ENCODE peak calls at places on chromosomes 11 and 22, in six cellular contexts. W, E, M, Y, U and D are unnamed samples.

GRCh38 chr11:12331239-12331874 is 46.0 kb upstream of the PARVA start:
- ATAC-seq in U (peak; percentile 76), W (peak; percentile 79), Y (peak; percentile 89), E (peak; percentile 95), M (peak; percentile 87), D (peak; percentile 79)

GRCh38 chr22:32661296-32661695 is 140.2 kb upstream of the TIMP3 start:
- ATAC-seq in W (no peak), M (no peak), U (no peak), Y (no peak), E (no peak), D (peak; percentile 74)

GRCh38 chr11:129286813-129287212 is 88.8 kb upstream of the BARX2 start:
- ATAC-seq in M (peak; percentile 39), U (no peak), Y (no peak), W (no peak), E (no peak), D (no peak)

GRCh38 chr11:130924750-130925149 is 8.5 kb upstream of the SNX19 start:
- ATAC-seq in E (no peak), M (no peak), W (no peak), Y (no peak), U (peak; percentile 39), D (no peak)

GRCh38 chr11:68810164-68810563 is 31.6 kb downstream of the CPT1A start:
- ATAC-seq in U (no peak), W (no peak), E (no peak), M (no peak), Y (no peak), D (no peak)

GRCh38 chr22:17797721-17798559 is 23.7 kb upstream of the BID start:
- ATAC-seq in Y (peak; percentile 11), M (no peak), W (no peak), U (peak; percentile 64), E (no peak), D (no peak)

GRCh38 chr11:125382211-125382807 is 113.8 kb downstream of the FEZ1 start:
- ATAC-seq in Y (no peak), U (no peak), E (no peak), W (no peak), M (no peak), D (no peak)

GRCh38 chr11:69099193-69099592 is 50.5 kb downstream of the TPCN2 start:
- ATAC-seq in W (no peak), Y (no peak), U (no peak), M (no peak), E (no peak), D (no peak)

GRCh38 chr22:30667092-30667485 is 586 bp downstream of the DUSP18 start:
- ATAC-seq in E (no peak), M (no peak), W (no peak), U (no peak), Y (no peak), D (no peak)

GRCh38 chr11:90500922-90501568 is 278.2 kb upstream of the CHORDC1 start:
- ATAC-seq in E (no peak), M (no peak), W (no peak), Y (no peak), U (peak; percentile 41), D (no peak)

GRCh38 chr11:7381937-7382336 is 103.4 kb upstream of the OLFML1 start:
- ATAC-seq in E (no peak), W (peak; percentile 51), M (no peak), U (peak; percentile 80), Y (no peak), D (no peak)

GRCh38 chr11:44785856-44786606 is 59.3 kb downstream of the TSPAN18 start:
- ATAC-seq in Y (peak; percentile 48), E (peak; percentile 76), U (peak; percentile 73), W (no peak), M (peak; percentile 86), D (no peak)

GRCh38 chr11:107908211-107908610 is 20.0 kb upstream of the RAB39A start:
- ATAC-seq in W (no peak), Y (no peak), E (no peak), M (no peak), U (no peak), D (no peak)

GRCh38 chr11:129950319-129951034 is 52.2 kb downstream of the PRDM10 start:
- ATAC-seq in M (no peak), U (no peak), W (peak; percentile 72), Y (peak; percentile 79), E (no peak), D (peak; percentile 61)

GRCh38 chr11:117239295-117239694 is 6.8 kb downstream of the RNF214 start:
- ATAC-seq in E (peak; percentile 97), W (no peak), M (no peak), U (no peak), Y (peak; percentile 38), D (no peak)

GRCh38 chr11:43835104-43835503 is 45.5 kb upstream of the ALKBH3 start:
- ATAC-seq in M (no peak), Y (no peak), E (no peak), W (no peak), U (no peak), D (no peak)

GRCh38 chr22:43171607-43172006 is 15.3 kb downstream of the TTLL12 start:
- ATAC-seq in Y (no peak), E (no peak), W (no peak), M (no peak), U (no peak), D (no peak)
- H3K27ac ChIP-seq in Y (no peak overlapping the region), E (no peak overlapping the region), W (no peak overlapping the region), M (no peak overlapping the region), U (no peak overlapping the region), D (no peak overlapping the region)

DNA sequence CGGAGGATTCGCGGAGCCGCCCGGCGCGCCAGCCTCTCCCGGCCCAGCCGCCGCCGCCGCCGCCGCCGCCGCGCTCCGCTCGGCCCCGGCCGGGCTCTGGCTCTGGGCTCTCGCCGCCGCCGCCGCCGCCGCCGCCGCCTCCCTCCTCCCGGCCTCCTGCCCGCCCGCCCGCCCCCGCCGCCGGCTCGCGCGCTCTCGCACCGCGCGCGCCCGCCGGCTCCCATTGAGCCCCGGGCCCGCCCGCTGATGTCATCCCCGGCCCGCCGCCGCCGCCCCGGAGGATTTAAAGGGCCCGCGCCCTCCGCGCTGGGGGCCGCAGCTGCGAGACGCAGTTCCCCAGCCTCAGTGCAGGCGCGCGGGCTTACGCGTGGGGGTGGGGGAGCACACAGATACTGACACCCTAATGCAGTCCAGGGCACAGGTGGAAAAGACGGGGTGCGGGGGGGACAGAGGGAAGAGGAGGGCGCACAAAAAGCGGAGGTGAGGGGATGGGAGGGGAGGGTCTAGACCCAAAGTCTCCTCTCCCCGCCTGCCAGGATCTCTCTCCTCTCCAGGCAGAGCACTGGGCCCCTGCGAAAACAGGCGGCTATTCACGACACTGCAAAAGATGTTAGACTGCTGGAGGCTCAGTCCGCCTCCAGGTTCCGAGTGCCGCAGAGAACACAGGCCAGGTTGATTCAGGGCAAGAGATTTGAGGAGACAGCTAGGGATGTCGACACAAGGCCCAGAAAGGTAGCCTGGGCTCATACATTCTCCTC is at the start of gene CSNK1E:
- ATAC-seq in E (peak; percentile 41), Y (peak; percentile 76), U (peak; percentile 45), W (peak; percentile 71), M (peak; percentile 33), D (peak; percentile 71)
- TF ChIP-seq EP300 in E (no peak), Y (no peak), U (no peak), W (no peak), M (no peak), D (no peak)

GRCh38 chr11:119376197-119376847 is 5.2 kb downstream of the USP2 start:
- ATAC-seq in E (no peak), Y (no peak), W (peak; percentile 29), M (peak; percentile 59), U (no peak), D (peak; percentile 24)
- TF ChIP-seq POLR2A in E (no peak), Y (no peak), W (peak; percentile 10), M (peak; percentile 28), U (no peak), D (no peak)

DNA sequence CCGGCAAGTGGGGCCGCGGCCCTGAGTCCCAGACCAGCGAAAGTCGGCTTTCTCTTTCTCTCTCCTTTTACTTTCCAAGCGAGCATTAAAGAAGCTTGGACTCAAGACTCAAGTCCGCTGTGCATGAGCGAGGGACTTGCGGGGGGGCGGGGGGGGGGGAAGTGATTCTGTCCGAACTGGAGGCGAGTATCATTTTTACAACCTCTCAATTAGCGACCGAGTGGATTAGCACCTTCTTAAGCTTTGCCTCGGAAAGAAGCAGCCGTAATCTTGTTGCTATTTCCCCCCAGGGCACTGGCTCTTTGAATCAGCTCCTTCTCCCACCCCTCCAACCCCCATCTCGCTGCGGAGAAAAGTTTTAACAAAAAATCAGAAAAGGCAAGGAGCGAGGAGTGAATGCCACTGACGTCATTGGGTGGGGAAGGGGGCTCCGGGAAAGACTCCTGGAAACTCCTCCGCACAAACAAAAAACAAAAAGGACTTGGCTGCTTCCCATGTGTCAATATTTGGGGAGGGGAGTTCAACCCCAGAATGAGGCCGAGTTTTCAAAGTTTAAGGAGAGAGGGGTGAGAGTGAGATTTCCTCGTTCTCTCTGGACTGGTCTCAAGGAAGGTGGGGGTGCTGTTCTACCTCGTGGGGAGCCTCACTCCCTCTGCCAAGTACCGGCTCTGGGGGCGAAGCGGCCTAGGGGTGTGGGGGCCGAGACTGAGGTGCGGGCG is 2.3 kb upstream of the PAX6 start:
- ATAC-seq in M (no peak), Y (no peak), U (peak; percentile 20), W (no peak), E (no peak), D (no peak)
- H3K27ac ChIP-seq in M (no peak overlapping the region), Y (no peak overlapping the region), U (no peak overlapping the region), W (no peak overlapping the region), E (no peak overlapping the region), D (no peak overlapping the region)

GRCh38 chr11:64429970-64430369 is 71.0 kb downstream of the RPS6KA4 start:
- ATAC-seq in W (no peak), Y (no peak), M (no peak), U (no peak), E (no peak), D (no peak)
- TF ChIP-seq EP300 in W (no peak), Y (no peak), M (no peak), U (no peak), E (no peak), D (no peak)

GRCh38 chr11:5277807-5278206 is 8.1 kb upstream of the HBE1 start:
- ATAC-seq in W (no peak), U (peak; percentile 38), Y (no peak), E (no peak), M (no peak), D (no peak)

GRCh38 chr11:5282652-5283051 is 12.9 kb upstream of the HBE1 start:
- ATAC-seq in Y (no peak), M (no peak), W (no peak), U (no peak), E (no peak), D (no peak)

GRCh38 chr11:5279678-5280077 is 9.9 kb upstream of the HBE1 start:
- ATAC-seq in W (no peak), Y (no peak), M (no peak), E (no peak), U (no peak), D (no peak)

GRCh38 chr11:5284551-5285130 is 14.9 kb upstream of the HBE1 start:
- ATAC-seq in U (no peak), M (no peak), Y (peak; percentile 11), W (no peak), E (no peak), D (no peak)

DNA sequence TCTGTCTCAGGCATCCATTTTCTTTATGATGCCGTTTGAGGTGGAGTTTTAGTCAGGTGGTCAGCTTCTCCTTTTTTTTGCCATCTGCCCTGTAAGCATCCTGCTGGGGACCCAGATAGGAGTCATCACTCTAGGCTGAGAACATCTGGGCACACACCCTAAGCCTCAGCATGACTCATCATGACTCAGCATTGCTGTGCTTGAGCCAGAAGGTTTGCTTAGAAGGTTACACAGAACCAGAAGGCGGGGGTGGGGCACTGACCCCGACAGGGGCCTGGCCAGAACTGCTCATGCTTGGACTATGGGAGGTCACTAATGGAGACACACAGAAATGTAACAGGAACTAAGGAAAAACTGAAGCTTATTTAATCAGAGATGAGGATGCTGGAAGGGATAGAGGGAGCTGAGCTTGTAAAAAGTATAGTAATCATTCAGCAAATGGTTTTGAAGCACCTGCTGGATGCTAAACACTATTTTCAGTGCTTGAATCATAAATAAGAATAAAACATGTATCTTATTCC is 10.9 kb upstream of the HBE1 start:
- ATAC-seq in W (peak; percentile 57), U (peak; percentile 97), Y (peak; percentile 86), E (peak; percentile 100), M (no peak), D (peak; percentile 92)
- TF ChIP-seq POLR2A in W (no peak), U (no peak), Y (peak; percentile 44), E (no peak), M (no peak), D (no peak)